ENCODE peak calls at places on chromosomes 1 and 21, in six cellular contexts. S is amniotic stem cell; H is A172; Q is stimulated activated CD8-positive, alpha-beta memory T cell treated with anti-CD3 and anti-CD28 coated beads, Interleukin-15, amount 100 ng/mL, for 24 hours; U is activated CD4-positive, alpha-beta T cell treated with anti-CD3 and anti-CD28 coated beads for 48 hours; L is H4. C is an unnamed sample.

GRCh38 chr1:89953072-89953626 is 41.8 kb upstream of the ZNF326 start:
- DNase-seq in U (peak; percentile 42), L (peak; percentile 50), S (peak; percentile 81), H (peak; percentile 85), Q (no peak), C (peak; percentile 89)

GRCh38 chr1:215730600-215730999 is 163.5 kb downstream of the KCTD3 start:
- DNase-seq in H (no peak), Q (no peak), S (no peak), L (no peak), U (no peak), C (no peak)

GRCh38 chr1:40855513-40855912 is 6.7 kb downstream of the CITED4 start:
- DNase-seq in Q (no peak), L (no peak), U (peak; percentile 34), S (no peak), H (no peak), C (no peak)

GRCh38 chr1:77406661-77407060 is 124.8 kb downstream of the AK5 start:
- DNase-seq in L (no peak), S (no peak), Q (no peak), U (no peak), H (no peak), C (no peak)

GRCh38 chr1:215923129-215923824 is 356.2 kb downstream of the KCTD3 start:
- DNase-seq in Q (no peak), S (no peak), L (peak; percentile 63), H (peak; percentile 43), U (no peak), C (peak; percentile 27)

GRCh38 chr1:99181892-99182291 is 82.4 kb upstream of the PLPPR4 start:
- DNase-seq in H (no peak), S (no peak), L (no peak), U (no peak), Q (no peak), C (no peak)

GRCh38 chr1:229440821-229441537 is 7.1 kb upstream of the ACTA1 start:
- DNase-seq in H (peak; percentile 90), S (no peak), L (peak; percentile 76), Q (no peak), U (peak; percentile 5), C (peak; percentile 78)

GRCh38 chr1:210669951-210670350 is 341.2 kb downstream of the HHAT start:
- DNase-seq in U (no peak), S (no peak), Q (no peak), H (no peak), L (no peak), C (no peak)

GRCh38 chr21:46455575-46456385 is 2.9 kb upstream of the DIP2A start:
- DNase-seq in L (peak; percentile 38), S (peak; percentile 11), Q (no peak), U (no peak), H (peak; percentile 64), C (peak; percentile 95)

GRCh38 chr1:207361910-207362309 is 40.4 kb downstream of the CD55 start:
- DNase-seq in S (no peak), Q (no peak), U (no peak), H (peak; percentile 68), L (no peak), C (peak; percentile 66)

GRCh38 chr21:14913576-14914146 is 151.1 kb downstream of the NRIP1 start:
- DNase-seq in L (no peak), S (no peak), U (no peak), Q (no peak), H (no peak), C (no peak)

GRCh38 chr1:4597020-4597419 is 57.4 kb upstream of the AJAP1 start:
- DNase-seq in L (no peak), U (no peak), Q (no peak), S (no peak), H (no peak), C (no peak)

GRCh38 chr1:165697881-165698842 is at the start of gene ALDH9A1:
- DNase-seq in U (peak; percentile 93), S (peak; percentile 31), H (peak; percentile 80), Q (peak; percentile 75), L (peak; percentile 51), C (peak; percentile 87)

GRCh38 chr1:89552481-89553194 is 28.0 kb downstream of the LRRC8B start:
- DNase-seq in L (no peak), H (no peak), S (no peak), U (no peak), Q (no peak), C (no peak)

GRCh38 chr1:156123356-156124196 is 9.1 kb downstream of the LMNA start:
- DNase-seq in L (peak; percentile 94), Q (no peak), H (peak; percentile 100), U (peak; percentile 77), S (peak; percentile 87), C (peak; percentile 98)

GRCh38 chr1:41618066-41618825 is 133.8 kb upstream of the EDN2 start:
- DNase-seq in Q (no peak), H (no peak), L (peak; percentile 45), U (no peak), S (no peak), C (no peak)

GRCh38 chr1:21956720-21957552 is 19.8 kb upstream of the HSPG2 start:
- DNase-seq in L (peak; percentile 50), U (peak; percentile 49), H (peak; percentile 46), Q (no peak), S (no peak), C (peak; percentile 74)

GRCh38 chr1:54391450-54392071 is 14.6 kb downstream of the SSBP3 start:
- DNase-seq in U (no peak), L (no peak), Q (no peak), H (no peak), S (no peak), C (no peak)

GRCh38 chr21:32812035-32812434 is 40.5 kb upstream of the PAXBP1 start:
- DNase-seq in Q (no peak), H (no peak), L (no peak), S (no peak), U (no peak), C (no peak)

GRCh38 chr21:17819878-17820232 is 699 bp upstream of the C21orf91 start:
- DNase-seq in L (peak; percentile 36), H (peak; percentile 2), S (no peak), U (no peak), Q (no peak), C (no peak)

GRCh38 chr1:2451744-2452582 is 24.1 kb upstream of the PLCH2 start:
- DNase-seq in U (no peak), L (peak; percentile 32), H (peak; percentile 67), S (peak; percentile 93), Q (no peak), C (peak; percentile 95)

GRCh38 chr1:24154215-24154614 is 11.3 kb upstream of the IL22RA1 start:
- DNase-seq in Q (no peak), S (no peak), U (no peak), H (no peak), L (no peak), C (no peak)

GRCh38 chr1:26145041-26145959 is 13.6 kb upstream of the FAM110D start:
- DNase-seq in H (peak; percentile 65), S (peak; percentile 56), Q (no peak), U (peak; percentile 78), L (peak; percentile 66), C (peak; percentile 65)

GRCh38 chr1:152309955-152310354 is 15.1 kb downstream of the FLG start:
- DNase-seq in H (no peak), L (no peak), U (no peak), S (no peak), Q (no peak), C (no peak)

GRCh38 chr1:54476231-54477109 is 70.3 kb upstream of the SSBP3 start:
- DNase-seq in Q (no peak), S (no peak), L (no peak), H (no peak), U (no peak), C (no peak)

GRCh38 chr1:155002479-155003226 is at the start of gene ZBTB7B:
- DNase-seq in L (no peak), U (peak; percentile 20), Q (no peak), H (peak; percentile 53), S (no peak), C (no peak)

GRCh38 chr1:228372183-228373003 is 34.2 kb downstream of the TRIM11 start:
- DNase-seq in Q (no peak), U (no peak), L (no peak), S (no peak), H (peak; percentile 52), C (no peak)

GRCh38 chr1:160672118-160672517 is 25.3 kb upstream of the SLAMF1 start:
- DNase-seq in L (no peak), U (no peak), Q (no peak), H (no peak), S (no peak), C (no peak)

GRCh38 chr1:7343917-7344316 is 427.2 kb upstream of the VAMP3 start:
- DNase-seq in S (no peak), L (no peak), Q (no peak), H (no peak), U (no peak), C (no peak)

GRCh38 chr1:40622936-40623629 is 42.4 kb downstream of the RIMS3 start:
- DNase-seq in S (no peak), Q (no peak), L (no peak), U (no peak), H (no peak), C (no peak)

GRCh38 chr1:38020361-38020760 is 7.8 kb downstream of the UTP11 start:
- DNase-seq in U (no peak), H (no peak), Q (no peak), S (no peak), L (no peak), C (no peak)

GRCh38 chr1:153790996-153791855 is 16.0 kb downstream of the SLC27A3 start:
- DNase-seq in Q (no peak), U (peak; percentile 30), H (peak; percentile 75), S (peak; percentile 76), L (peak; percentile 92), C (peak; percentile 69)

GRCh38 chr1:22922640-22923039 is 50.0 kb downstream of the LACTBL1 start:
- DNase-seq in Q (no peak), U (no peak), L (no peak), S (no peak), H (no peak), C (peak; percentile 38)

GRCh38 chr1:152415454-152416227 is 1.6 kb upstream of the CRNN start:
- DNase-seq in U (no peak), Q (no peak), S (no peak), H (no peak), L (no peak), C (no peak)

GRCh38 chr1:68218485-68218884 is 13.8 kb downstream of the WLS start:
- DNase-seq in Q (no peak), U (no peak), H (no peak), L (no peak), S (no peak), C (no peak)

GRCh38 chr1:37680933-37681332 is 11.4 kb upstream of the CDCA8 start:
- DNase-seq in Q (no peak), H (no peak), S (no peak), L (no peak), U (no peak), C (no peak)

GRCh38 chr21:38800046-38800758 is 5.5 kb upstream of the ETS2 start:
- DNase-seq in L (no peak), H (no peak), Q (no peak), S (no peak), U (no peak), C (no peak)